ENCODE peak calls at places on chromosome 6, in five cellular contexts. S is endothelial cell, K is lung, H is foreskin fibroblast, C is transverse colon. I is an unnamed sample.
A peak's percentile ranks its signal among the peaks of the same experiment; 100 is the strongest.

GRCh38 chr6:125163811-125164210 is 10.2 kb downstream of the TPD52L1 start:
- DNase-seq in S (no peak), K (no peak), H (no peak), C (no peak), I (no peak)

GRCh38 chr6:161919711-161920110 is 645.9 kb upstream of the AGPAT4 start:
- DNase-seq in S (no peak), K (no peak), H (no peak), C (no peak), I (no peak)

GRCh38 chr6:68427630-68428029 is 207.5 kb upstream of the ADGRB3 start:
- DNase-seq in S (no peak), K (no peak), H (peak; percentile 51), C (no peak), I (no peak)

GRCh38 chr6:8065519-8065911 is 1.3 kb upstream of the BLOC1S5 start:
- DNase-seq in S (no peak), K (no peak), H (no peak), C (no peak), I (no peak)

GRCh38 chr6:78701407-78701806 is 165.9 kb upstream of the IRAK1BP1 start:
- DNase-seq in S (no peak), K (no peak), H (peak; percentile 12), C (no peak), I (no peak)

GRCh38 chr6:80938131-80938530 is 814.4 kb downstream of the TENT5A start:
- DNase-seq in S (no peak), K (no peak), H (peak; percentile 53), C (no peak), I (no peak)

GRCh38 chr6:164453835-164454234 is 855.6 kb downstream of the C6orf118 start:
- DNase-seq in S (no peak), K (no peak), H (no peak), C (no peak), I (no peak)

GRCh38 chr6:17584241-17584803 is 15.8 kb upstream of the FAM8A1 start:
- DNase-seq in S (peak; percentile 29), K (no peak), H (peak; percentile 73), C (no peak), I (no peak)

GRCh38 chr6:44787254-44787844 is 399.8 kb downstream of the CDC5L start:
- DNase-seq in S (no peak), K (no peak), H (no peak), C (no peak), I (no peak)

GRCh38 chr6:153625089-153625488 is 414.0 kb upstream of the OPRM1 start:
- DNase-seq in S (no peak), K (no peak), H (no peak), C (no peak), I (no peak)

GRCh38 chr6:155974359-155974758 is 518.7 kb upstream of the NOX3 start:
- DNase-seq in S (no peak), K (no peak), H (no peak), C (no peak), I (no peak)

GRCh38 chr6:136684483-136684882 is 107.8 kb downstream of the MAP3K5 start:
- DNase-seq in S (no peak), K (peak; percentile 50), H (no peak), C (no peak), I (no peak)

GRCh38 chr6:27748662-27749061 is 163.5 kb downstream of the OR2B2 start:
- DNase-seq in S (no peak), K (no peak), H (no peak), C (no peak), I (no peak)

GRCh38 chr6:33170176-33171095 is 21.8 kb downstream of the COL11A2 start:
- DNase-seq in S (no peak), K (no peak), H (no peak), C (no peak), I (no peak)

GRCh38 chr6:119350202-119351004 is 842 bp upstream of the MAN1A1 start:
- DNase-seq in S (no peak), K (peak; percentile 39), H (peak; percentile 45), C (peak; percentile 22), I (no peak)

GRCh38 chr6:119348308-119349040 is 1.1 kb downstream of the MAN1A1 start:
- DNase-seq in S (peak; percentile 45), K (no peak), H (no peak), C (peak; percentile 48), I (peak; percentile 23)

GRCh38 chr6:119349041-119349340 is 570 bp downstream of the MAN1A1 start:
- DNase-seq in S (no peak), K (no peak), H (no peak), C (no peak), I (peak; percentile 22)

GRCh38 chr6:119349341-119350201 is at the start of gene MAN1A1:
- DNase-seq in S (peak; percentile 94), K (peak; percentile 89), H (peak; percentile 83), C (peak; percentile 93), I (peak; percentile 84)

GRCh38 chr6:119351005-119351394 is 1.4 kb upstream of the MAN1A1 start:
- DNase-seq in S (no peak), K (no peak), H (no peak), C (no peak), I (no peak)
- TF ChIP-seq CTCF in S (no peak), K (peak; percentile 20), H (peak; percentile 44), C (peak; percentile 55), I (peak; percentile 47)

DNA sequence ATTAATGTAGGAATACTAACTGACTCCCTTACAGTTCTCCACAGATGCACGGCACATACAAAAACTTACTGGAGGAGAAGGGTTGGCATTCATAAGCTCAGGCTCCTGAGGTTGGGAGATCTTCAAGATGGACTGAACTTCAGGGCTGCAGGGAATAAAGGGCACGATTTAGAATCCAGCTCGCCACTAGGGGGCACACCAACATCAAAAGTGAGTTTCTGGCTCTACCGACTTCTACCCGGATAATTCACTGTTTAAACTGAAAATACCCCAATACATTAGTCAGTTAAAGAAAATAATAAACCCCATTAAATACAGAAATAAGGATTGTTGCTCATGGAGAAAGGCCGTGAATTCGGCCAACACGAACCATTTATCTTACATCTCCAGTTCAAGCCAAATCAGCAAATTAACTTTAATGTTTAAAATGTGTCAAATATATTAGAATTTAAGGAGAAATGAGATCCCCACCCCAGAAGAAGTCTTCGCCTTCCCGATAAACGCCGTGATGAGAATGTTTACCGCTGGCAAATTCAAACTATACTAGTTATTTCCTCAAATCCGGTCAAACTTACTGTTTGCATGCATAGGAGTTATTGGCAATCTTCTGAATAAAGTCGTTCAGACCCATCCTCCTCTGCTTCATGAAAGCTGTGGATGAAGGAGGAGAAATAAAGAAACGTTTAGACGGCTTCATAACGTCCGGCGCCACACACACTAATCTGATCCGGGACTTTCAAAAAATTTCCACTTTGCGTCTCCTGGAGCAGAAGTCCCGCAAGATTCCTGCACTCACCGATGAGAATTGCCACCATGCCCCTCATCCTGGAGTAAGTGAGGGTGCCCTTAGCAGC is 121.7 kb upstream of the SLC2A12 start:
- DNase-seq in S (peak; percentile 87), K (peak; percentile 88), H (peak; percentile 72), C (peak; percentile 90), I (peak; percentile 72)
- TF ChIP-seq CTCF in S (peak; percentile 98), K (peak; percentile 87), H (peak; percentile 65), C (peak; percentile 84), I (peak; percentile 93)

GRCh38 chr6:26660096-26660425 is 515 bp upstream of the ZNF322 start:
- DNase-seq in S (no peak), K (no peak), H (peak; percentile 23), C (no peak), I (no peak)
- TF ChIP-seq CTCF in S (no peak), K (no peak), H (peak; percentile 19), C (no peak), I (peak; percentile 37)

GRCh38 chr6:167907837-167908681 is 81.3 kb downstream of the AFDN start:
- DNase-seq in S (no peak), K (no peak), H (no peak), C (peak; percentile 38), I (no peak)
- TF ChIP-seq CTCF in S (no peak), K (peak; percentile 7), H (peak; percentile 61), C (peak; percentile 19), I (peak; percentile 55)

DNA sequence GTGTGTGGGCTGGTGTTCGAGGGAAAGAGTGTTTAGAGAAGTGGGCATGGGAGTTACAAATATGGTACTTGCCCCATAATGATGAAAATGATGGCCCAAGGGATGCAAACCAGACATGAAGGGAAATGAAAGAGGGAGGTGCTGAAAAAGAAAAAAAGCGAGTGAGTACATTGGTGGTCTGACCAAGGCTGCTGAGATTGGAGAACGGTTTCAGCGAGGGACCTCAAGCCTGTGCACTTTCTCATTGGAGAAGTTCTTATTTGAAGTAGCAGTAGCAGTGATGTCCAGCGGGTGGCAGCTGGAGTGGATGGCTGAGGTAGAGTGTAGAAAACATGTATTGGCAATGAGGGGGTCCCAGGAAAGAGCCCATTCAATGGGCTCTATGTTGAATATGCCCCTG is 54.8 kb downstream of the TNFAIP3 start:
- DNase-seq in S (no peak), K (no peak), H (no peak), C (no peak), I (no peak)
- TF ChIP-seq CTCF in S (no peak), K (no peak), H (peak; percentile 4), C (no peak), I (peak; percentile 17)

GRCh38 chr6:46706464-46706863 is 18.8 kb downstream of the TDRD6 start:
- DNase-seq in S (no peak), K (no peak), H (no peak), C (no peak), I (no peak)

DNA sequence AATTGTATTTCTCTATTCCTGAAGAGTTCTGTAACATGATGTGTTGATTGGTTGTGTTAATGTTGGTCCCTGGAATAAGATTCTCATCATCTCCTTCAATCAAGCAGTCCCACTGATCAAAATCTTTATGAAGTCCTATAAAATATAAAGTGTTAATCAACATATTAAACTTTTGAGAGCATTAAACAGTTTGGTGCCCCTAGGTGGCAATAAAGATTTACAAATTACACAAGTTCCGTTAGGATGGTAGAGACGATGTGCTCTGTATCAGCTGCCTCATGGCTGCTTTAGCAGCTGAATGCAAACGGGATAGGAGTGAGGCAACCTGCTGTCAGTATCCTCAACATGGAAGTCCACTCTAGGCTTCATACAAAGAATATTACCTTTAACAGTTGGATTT is 16.9 kb downstream of the TDRD6 start:
- DNase-seq in S (no peak), K (no peak), H (no peak), C (no peak), I (no peak)
- TF ChIP-seq CTCF in S (no peak), K (peak; percentile 4), H (no peak), C (no peak), I (no peak)

I was measured in progenitor cell of endocrine pancreas.